ENCODE peak calls at places on chromosome 15, in eight cellular contexts. I is brain microvascular endothelial cell, M is body of pancreas, L is ovary, J is stomach, F is IMR-90, S is psoas muscle, X is GM23338. U is an unnamed sample. For H3K27me3, the result is how much of the 10 kb centered on the place peaks cover.

GRCh38 chr15:70833897-70834765 is 19.8 kb downstream of the LARP6 start:
- DNase-seq in I (peak), M (no peak), L (no peak), J (no peak), F (peak), S (no peak), X (peak), U (no peak)

GRCh38 chr15:100771745-100772144 is 107.9 kb upstream of the ALDH1A3 start:
- DNase-seq in I (no peak), M (no peak), L (no peak), J (no peak), F (no peak), S (no peak), X (no peak), U (no peak)

GRCh38 chr15:27414168-27414870 is 443.3 kb downstream of the GABRG3 start:
- DNase-seq in I (no peak), M (no peak), L (no peak), J (no peak), F (no peak), S (no peak), X (no peak), U (no peak)

GRCh38 chr15:69838951-69839350 is 258.8 kb downstream of the TLE3 start:
- DNase-seq in I (no peak), M (no peak), L (no peak), J (no peak), F (no peak), S (no peak), X (no peak), U (no peak)

GRCh38 chr15:26376243-26376642 is 396.6 kb downstream of the GABRB3 start:
- DNase-seq in I (no peak), M (no peak), L (no peak), J (no peak), F (no peak), S (no peak), X (no peak), U (no peak)

GRCh38 chr15:35181538-35181937 is 96.4 kb upstream of the NANOGP8 start:
- DNase-seq in I (no peak), M (no peak), L (no peak), J (no peak), F (peak), S (no peak), X (no peak), U (no peak)

GRCh38 chr15:40291088-40291574 is 8.3 kb upstream of the ANKRD63 start:
- DNase-seq in I (peak), M (peak), L (peak), J (peak), F (peak), S (peak), X (peak), U (no peak)

GRCh38 chr15:64917211-64917610 is 5.5 kb downstream of the ANKDD1A start:
- DNase-seq in I (no peak), M (no peak), L (no peak), J (no peak), F (no peak), S (no peak), X (no peak), U (no peak)

GRCh38 chr15:48536681-48537091 is 108.8 kb downstream of the FBN1 start:
- DNase-seq in I (no peak), M (no peak), L (no peak), J (no peak), F (peak), S (no peak), X (no peak), U (no peak)

GRCh38 chr15:83292317-83292716 is 7.9 kb upstream of the BNC1 start:
- DNase-seq in I (no peak), M (no peak), L (no peak), J (no peak), F (peak), S (no peak), X (no peak), U (peak)

GRCh38 chr15:70327328-70328136 is 229.8 kb upstream of the TLE3 start:
- DNase-seq in I (peak), M (no peak), L (no peak), J (no peak), F (peak), S (no peak), X (no peak), U (peak)

GRCh38 chr15:77548608-77549551 is 83.8 kb downstream of the LINGO1 start:
- DNase-seq in I (no peak), M (no peak), L (no peak), J (no peak), F (no peak), S (no peak), X (peak), U (no peak)

GRCh38 chr15:92393994-92394326 is 279 bp downstream of the ST8SIA2 start:
- DNase-seq in I (no peak), M (no peak), L (no peak), J (no peak), F (no peak), S (no peak), X (peak), U (no peak)

GRCh38 chr15:50067254-50067653 is 51.8 kb downstream of the ATP8B4 start:
- DNase-seq in I (no peak), M (no peak), L (no peak), J (no peak), F (no peak), S (no peak), X (no peak), U (no peak)

GRCh38 chr15:74565381-74566085 is 24.5 kb downstream of the ARID3B start:
- DNase-seq in I (no peak), M (no peak), L (no peak), J (no peak), F (no peak), S (no peak), X (no peak), U (no peak)

GRCh38 chr15:27095809-27096580 is 125.0 kb downstream of the GABRG3 start:
- DNase-seq in I (no peak), M (no peak), L (no peak), J (no peak), F (no peak), S (no peak), X (peak), U (no peak)

GRCh38 chr15:80559320-80559693 is 135.8 kb upstream of the ABHD17C start:
- DNase-seq in I (no peak), M (no peak), L (no peak), J (no peak), F (no peak), S (no peak), X (peak), U (no peak)

GRCh38 chr15:33671456-33671855 is 296.8 kb upstream of the CHRM5 start:
- DNase-seq in I (no peak), M (no peak), L (no peak), J (no peak), F (no peak), S (no peak), X (no peak), U (no peak)

GRCh38 chr15:92625297-92625980 is 30.1 kb downstream of the FAM174B start:
- DNase-seq in I (peak), M (no peak), L (no peak), J (no peak), F (peak), S (no peak), X (no peak), U (peak)

GRCh38 chr15:68299436-68299835 is 21.9 kb downstream of the FEM1B start:
- DNase-seq in I (no peak), M (no peak), L (no peak), J (no peak), F (no peak), S (no peak), X (no peak), U (no peak)

GRCh38 chr15:39784125-39784524 is 1.5 kb upstream of the FSIP1 start:
- DNase-seq in I (peak), M (no peak), L (no peak), J (no peak), F (peak), S (no peak), X (no peak), U (no peak)

GRCh38 chr15:64275934-64276333 is 80.0 kb downstream of the CSNK1G1 start:
- DNase-seq in I (no peak), M (no peak), L (no peak), J (no peak), F (no peak), S (no peak), X (no peak), U (no peak)

GRCh38 chr15:96276438-96277210 is 53.9 kb upstream of the NR2F2 start:
- DNase-seq in I (no peak), M (no peak), L (no peak), J (no peak), F (peak), S (no peak), X (no peak), U (peak)

GRCh38 chr15:78035319-78035718 is 42.2 kb downstream of the TBC1D2B start:
- DNase-seq in I (no peak), M (no peak), L (no peak), J (peak), F (no peak), S (no peak), X (no peak), U (no peak)

GRCh38 chr15:40282144-40282869 is 557 bp downstream of the ANKRD63 start:
- DNase-seq in I (no peak), M (peak), L (no peak), J (peak), F (no peak), S (no peak), X (peak), U (no peak)

GRCh38 chr15:86010398-86010797 is 69.3 kb upstream of the AGBL1 start:
- DNase-seq in I (no peak), M (no peak), L (no peak), J (no peak), F (no peak), S (no peak), X (no peak), U (no peak)

GRCh38 chr15:64571857-64572291 is 111.5 kb downstream of the ZNF609 start:
- DNase-seq in I (no peak), M (peak), L (no peak), J (peak), F (no peak), S (no peak), X (no peak), U (no peak)

GRCh38 chr15:75181780-75182179 is 19.9 kb upstream of the C15orf39 start:
- DNase-seq in I (no peak), M (no peak), L (no peak), J (no peak), F (no peak), S (no peak), X (no peak), U (no peak)

GRCh38 chr15:29266052-29266572 is 3.5 kb downstream of the NSMCE3 start:
- DNase-seq in I (no peak), M (no peak), L (no peak), J (no peak), F (no peak), S (no peak), X (no peak), U (no peak)

GRCh38 chr15:60399931-60400330 is 2.1 kb upstream of the ANXA2 start:
- DNase-seq in I (no peak), M (no peak), L (no peak), J (no peak), F (peak), S (no peak), X (no peak), U (no peak)

GRCh38 chr15:60396964-60397771 is 618 bp downstream of the ANXA2 start:
- DNase-seq in I (peak), M (peak), L (peak), J (peak), F (peak), S (peak), X (peak), U (no peak)

GRCh38 chr15:60400957-60401356 is 3.2 kb upstream of the ANXA2 start:
- DNase-seq in I (no peak), M (no peak), L (no peak), J (no peak), F (no peak), S (no peak), X (peak), U (no peak)

GRCh38 chr15:60397772-60398445 is at the start of gene ANXA2:
- DNase-seq in I (peak), M (peak), L (peak), J (peak), F (peak), S (peak), X (peak), U (no peak)

GRCh38 chr15:60399246-60399915 is 1.6 kb upstream of the ANXA2 start:
- DNase-seq in I (no peak), M (peak), L (no peak), J (no peak), F (no peak), S (no peak), X (peak), U (no peak)
- H3K4me3 ChIP-seq in I (peak), M (no peak), L (no peak), J (no peak), F (peak), S (no peak), X (peak), U (no peak)

GRCh38 chr15:43214592-43215295 is 6.1 kb downstream of the EPB42 start:
- DNase-seq in I (no peak), M (no peak), L (no peak), J (no peak), F (no peak), S (no peak), X (no peak), U (no peak)

GRCh38 chr15:43220991-43221403 is at the start of gene EPB42:
- DNase-seq in I (no peak), M (no peak), L (no peak), J (no peak), F (no peak), S (no peak), X (no peak), U (no peak)

GRCh38 chr15:43215961-43216360 is 4.9 kb downstream of the EPB42 start:
- DNase-seq in I (peak), M (no peak), L (no peak), J (no peak), F (peak), S (no peak), X (no peak), U (no peak)

GRCh38 chr15:43219929-43220886 is 610 bp downstream of the EPB42 start:
- DNase-seq in I (no peak), M (no peak), L (no peak), J (no peak), F (no peak), S (no peak), X (no peak), U (no peak)

DNA sequence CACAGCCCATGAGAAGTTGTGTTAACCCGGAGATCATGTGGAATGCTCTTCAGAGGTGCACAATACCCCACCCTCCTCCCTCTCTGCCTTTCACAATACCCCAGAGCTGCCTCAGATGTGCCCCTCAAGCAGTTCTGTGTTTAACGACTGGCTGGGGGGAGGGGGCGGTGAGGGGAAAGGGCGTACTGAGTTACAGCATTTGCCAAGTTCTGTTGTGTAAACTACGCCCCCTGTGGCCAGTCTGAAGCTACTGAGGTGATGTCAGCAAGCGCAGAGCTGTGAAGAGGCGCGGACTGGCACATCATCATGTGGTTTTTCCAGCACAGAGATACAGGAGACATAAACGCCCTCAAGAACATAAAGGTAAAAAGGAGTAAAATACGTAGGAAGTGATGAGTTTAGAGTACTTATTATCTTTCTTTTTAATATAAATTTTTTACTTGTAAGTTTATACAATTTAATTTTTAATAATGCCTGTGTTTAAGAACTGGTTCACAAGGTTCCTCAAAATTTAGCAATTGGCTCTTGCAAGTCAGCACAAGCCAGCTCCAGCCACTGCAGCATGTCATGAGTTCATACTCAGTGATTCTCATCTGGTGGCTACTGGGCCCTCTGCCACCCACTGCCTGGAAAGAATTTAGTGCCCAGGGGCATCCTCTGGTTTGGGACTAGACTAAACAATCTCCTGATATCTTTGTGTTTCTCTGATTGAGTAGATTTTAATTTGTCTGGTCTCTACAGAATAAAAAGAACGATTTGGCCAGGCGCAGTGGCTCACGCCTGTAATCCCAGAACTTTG is 1.7 kb downstream of the EPB42 start:
- DNase-seq in I (no peak), M (no peak), L (no peak), J (no peak), F (peak), S (no peak), X (peak), U (no peak)
- TF ChIP-seq CTCF in I (peak), M (no peak), L (no peak), J (no peak), F (peak), S (no peak), X (peak), U (peak)

GRCh38 chr15:90932660-90932991 is 277 bp upstream of the HDDC3 start:
- DNase-seq in I (no peak), M (no peak), L (no peak), J (no peak), F (no peak), S (no peak), X (no peak), U (no peak)
- H3K27me3 ChIP-seq in I (under half), M (under half), L (under half), J (under half), F (under half), S (under half), X (under half), U (under half)

GRCh38 chr15:63196846-63197245 is 7.4 kb downstream of the RAB8B start:
- DNase-seq in I (no peak), M (no peak), L (no peak), J (no peak), F (no peak), S (no peak), X (no peak), U (no peak)

GRCh38 chr15:63192604-63193206 is 3.3 kb downstream of the RAB8B start:
- DNase-seq in I (no peak), M (no peak), L (no peak), J (no peak), F (no peak), S (no peak), X (no peak), U (no peak)

GRCh38 chr15:63191895-63192603 is 2.6 kb downstream of the RAB8B start:
- DNase-seq in I (no peak), M (no peak), L (no peak), J (no peak), F (no peak), S (no peak), X (no peak), U (no peak)

GRCh38 chr15:63195257-63196023 is 6.0 kb downstream of the RAB8B start:
- DNase-seq in I (no peak), M (no peak), L (peak), J (no peak), F (no peak), S (no peak), X (no peak), U (no peak)

GRCh38 chr15:63194291-63194681 is 4.9 kb downstream of the RAB8B start:
- DNase-seq in I (no peak), M (no peak), L (no peak), J (no peak), F (no peak), S (no peak), X (no peak), U (no peak)
- H3K4me3 ChIP-seq in I (no peak), M (no peak), L (no peak), J (no peak), F (no peak), S (no peak), X (no peak), U (no peak)

DNA sequence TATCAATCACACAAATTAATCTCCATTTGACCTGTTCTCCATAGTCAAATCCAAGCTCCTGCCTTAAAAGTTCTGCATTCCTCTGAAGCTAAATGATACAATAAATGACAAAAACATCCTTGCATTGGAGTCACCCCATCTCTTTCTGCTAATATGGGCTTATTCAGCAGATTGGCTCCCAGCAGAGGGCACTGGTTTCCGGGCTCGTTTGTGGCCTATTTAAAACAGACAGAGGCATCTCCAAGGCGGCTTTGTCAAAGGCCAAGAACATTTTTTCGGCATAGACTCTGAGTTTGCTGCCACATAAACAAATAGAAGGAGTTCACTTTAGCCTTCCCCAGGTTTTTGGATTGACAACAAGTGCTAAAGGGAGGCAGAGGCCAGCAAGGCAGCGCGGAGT is 204.4 kb upstream of the RASGRP1 start:
- DNase-seq in I (peak), M (no peak), L (peak), J (no peak), F (peak), S (peak), X (peak), U (no peak)
- TF ChIP-seq CTCF in I (peak), M (peak), L (no peak), J (no peak), F (peak), S (no peak), X (peak), U (peak)